ENCODE peak calls at places on chromosomes 2 and 18, in five cellular contexts. U, E, G, J and V are unnamed samples.

GRCh38 chr2:201362396-201362795 is 5.3 kb upstream of the FLACC1 start:
- DNase-seq in G (no peak), U (no peak), J (no peak), E (no peak), V (no peak)

GRCh38 chr2:239962890-239963591 is 62.1 kb downstream of the NDUFA10 start:
- DNase-seq in G (no peak), J (no peak), E (no peak), U (no peak), V (no peak)

GRCh38 chr2:96537066-96537733 is 648 bp downstream of the ARID5A start:
- DNase-seq in J (peak; percentile 78), G (no peak), E (peak; percentile 85), U (no peak), V (peak; percentile 86)

GRCh38 chr2:136242100-136242499 is 124.2 kb upstream of the CXCR4 start:
- DNase-seq in U (no peak), E (no peak), G (no peak), J (no peak), V (no peak)

GRCh38 chr2:25821225-25822056 is 56.8 kb downstream of the ASXL2 start:
- DNase-seq in U (no peak), J (no peak), E (no peak), G (no peak), V (no peak)

GRCh38 chr2:98796775-98797544 is 66.0 kb upstream of the MGAT4A start:
- DNase-seq in U (no peak), J (no peak), E (no peak), G (peak; percentile 64), V (no peak)

GRCh38 chr18:57116598-57117132 is 30.2 kb upstream of the BOD1L2 start:
- DNase-seq in J (no peak), U (no peak), E (no peak), G (no peak), V (no peak)

GRCh38 chr2:240797500-240797895 is 22.5 kb downstream of the KIF1A start:
- DNase-seq in G (no peak), E (no peak), U (no peak), J (no peak), V (no peak)

GRCh38 chr18:13461488-13461887 is 242.9 kb downstream of the LDLRAD4 start:
- DNase-seq in E (no peak), J (no peak), U (no peak), G (no peak), V (no peak)

GRCh38 chr18:32822197-32822596 is 49.4 kb upstream of the KLHL14 start:
- DNase-seq in U (no peak), J (no peak), G (no peak), E (no peak), V (no peak)

GRCh38 chr2:197673606-197674005 is 1.8 kb downstream of the RFTN2 start:
- DNase-seq in E (no peak), J (no peak), G (no peak), U (no peak), V (no peak)

GRCh38 chr2:108907822-108908716 is 81.0 kb downstream of the EDAR start:
- DNase-seq in U (no peak), J (no peak), G (peak; percentile 91), E (no peak), V (no peak)

GRCh38 chr2:26542676-26543505 is 65.0 kb upstream of the OTOF start:
- DNase-seq in J (no peak), U (no peak), E (no peak), G (no peak), V (peak; percentile 27)

GRCh38 chr2:50746526-50746925 is 285.4 kb downstream of the NRXN1 start:
- DNase-seq in G (no peak), J (no peak), E (no peak), U (peak; percentile 10), V (no peak)

GRCh38 chr2:172106128-172106961 is 3.6 kb upstream of the DLX2 start:
- DNase-seq in E (no peak), J (no peak), G (no peak), U (peak; percentile 71), V (no peak)

GRCh38 chr2:158740127-158740526 is 55.0 kb upstream of the DAPL1 start:
- DNase-seq in E (no peak), G (no peak), J (no peak), U (no peak), V (no peak)

GRCh38 chr2:124778076-124778475 is 753.0 kb downstream of the CNTNAP5 start:
- DNase-seq in G (no peak), U (no peak), E (no peak), J (no peak), V (no peak)

GRCh38 chr2:63023444-63023843 is 27.2 kb upstream of the OTX1 start:
- DNase-seq in U (peak; percentile 73), G (no peak), E (no peak), J (no peak), V (no peak)

GRCh38 chr18:23833714-23834113 is 144.5 kb downstream of the LAMA3 start:
- DNase-seq in J (no peak), E (no peak), U (no peak), G (peak; percentile 45), V (no peak)

GRCh38 chr2:190679813-190680591 is 31.1 kb downstream of the NAB1 start:
- DNase-seq in J (peak; percentile 62), E (no peak), U (peak; percentile 71), G (no peak), V (peak; percentile 73)

GRCh38 chr2:69345434-69345833 is 41.6 kb downstream of the GFPT1 start:
- DNase-seq in E (no peak), U (no peak), G (no peak), J (no peak), V (no peak)

GRCh38 chr2:137947714-137948336 is 16.4 kb upstream of the HNMT start:
- DNase-seq in E (peak; percentile 81), G (no peak), J (peak; percentile 81), U (peak; percentile 81), V (peak; percentile 73)

GRCh38 chr2:224072541-224073188 is 33.6 kb upstream of the SERPINE2 start:
- DNase-seq in G (no peak), J (peak; percentile 26), U (no peak), E (peak; percentile 74), V (no peak)

GRCh38 chr2:182081602-182082260 is 96.1 kb downstream of the PPP1R1C start:
- DNase-seq in G (no peak), E (no peak), J (no peak), U (no peak), V (no peak)

GRCh38 chr2:151228847-151229497 is 32.7 kb downstream of the RBM43 start:
- DNase-seq in E (no peak), J (no peak), G (no peak), U (no peak), V (no peak)

GRCh38 chr2:230974096-230974913 is 21.6 kb upstream of the SPATA3 start:
- DNase-seq in U (no peak), E (no peak), J (no peak), G (no peak), V (peak; percentile 26)

GRCh38 chr2:138032334-138032733 is 68.1 kb downstream of the HNMT start:
- DNase-seq in E (no peak), J (no peak), U (no peak), G (no peak), V (no peak)

GRCh38 chr18:10863026-10863425 is 286.3 kb downstream of the PIEZO2 start:
- DNase-seq in J (no peak), G (no peak), E (no peak), U (no peak), V (no peak)

GRCh38 chr2:206611191-206611590 is 31.1 kb upstream of the FAM237A start:
- DNase-seq in E (no peak), G (no peak), J (no peak), U (no peak), V (no peak)

GRCh38 chr2:72003796-72004195 is 143.9 kb downstream of the CYP26B1 start:
- DNase-seq in J (no peak), U (no peak), E (no peak), G (no peak), V (no peak)

DNA sequence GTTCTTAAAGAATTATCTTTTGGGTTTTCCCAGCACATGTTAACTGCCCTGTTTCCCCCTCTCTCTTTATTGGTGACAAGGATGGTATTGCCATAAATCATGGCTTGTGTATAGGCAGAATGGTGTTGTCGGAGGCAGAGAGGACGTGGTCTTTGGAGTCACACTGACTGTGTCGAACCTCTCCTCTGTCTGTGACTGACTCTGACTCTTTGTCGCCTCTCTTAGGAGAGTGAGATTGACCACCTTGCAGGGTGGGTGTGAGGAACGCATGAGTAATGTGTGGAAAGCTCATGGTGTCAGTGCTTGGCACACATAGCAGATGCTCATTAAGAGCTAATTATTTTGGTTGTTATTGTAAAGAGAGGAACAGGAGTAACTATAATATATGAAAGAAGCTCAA is 145.6 kb downstream of the TTC27 start:
- DNase-seq in U (no peak), J (no peak), G (no peak), E (no peak), V (no peak)
- TF ChIP-seq POLR2A in U (no peak), J (no peak), G (no peak), E (no peak), V (no peak)

GRCh38 chr18:79151191-79151590 is 82.0 kb downstream of the ATP9B start:
- DNase-seq in U (no peak), J (no peak), E (no peak), G (no peak), V (no peak)

DNA sequence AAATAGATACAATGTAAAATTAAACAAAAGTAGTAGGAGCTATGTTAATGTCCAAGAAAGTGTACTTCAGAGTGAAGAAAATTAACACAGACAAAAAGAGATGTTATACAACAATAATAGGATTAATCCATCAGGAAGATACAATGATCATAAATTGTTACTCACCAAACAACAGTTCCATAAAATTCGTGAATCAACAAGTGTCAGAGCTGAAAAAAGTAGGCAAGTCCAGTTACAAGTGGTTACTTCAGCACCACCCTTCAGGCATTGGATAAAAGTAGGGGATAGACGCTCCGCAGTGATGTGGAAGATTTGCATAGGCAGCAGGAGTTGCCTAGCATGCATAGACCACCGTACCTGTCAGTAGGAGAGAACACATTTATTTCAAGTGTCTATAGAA is 77.8 kb downstream of the ATP9B start:
- DNase-seq in U (no peak), G (no peak), E (no peak), J (no peak), V (no peak)
- TF ChIP-seq CTCF in U (no peak), G (no peak), E (no peak), J (no peak), V (no peak)

GRCh38 chr2:127332335-127332734 is 38.4 kb upstream of the ERCC3 start:
- DNase-seq in E (no peak), G (no peak), U (no peak), J (no peak), V (no peak)
- TF ChIP-seq POLR2A in E (no peak), G (no peak), U (no peak), J (no peak), V (no peak)

DNA sequence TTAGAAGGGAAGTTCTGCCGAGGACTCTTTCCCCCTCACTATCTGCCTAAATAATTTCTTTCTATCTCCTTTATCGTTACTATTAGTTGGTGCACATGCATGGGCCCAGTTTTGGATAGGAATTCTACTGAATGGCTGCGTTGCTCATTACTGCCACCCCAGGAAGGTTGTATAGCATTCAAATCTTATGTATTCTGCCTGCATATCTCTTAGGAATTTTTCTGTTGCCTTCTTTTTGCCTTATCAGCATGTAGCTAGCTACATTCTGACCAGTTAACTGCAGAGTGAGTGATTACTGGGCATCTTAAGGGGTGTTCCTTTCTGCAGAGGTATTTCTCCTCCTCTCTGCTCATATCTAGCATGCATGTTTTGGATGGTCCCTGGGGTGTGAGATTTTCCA is 239.6 kb downstream of the TDRD15 start:
- DNase-seq in J (no peak), U (no peak), G (no peak), E (no peak), V (no peak)
- TF ChIP-seq CTCF in J (no peak), U (no peak), G (no peak), E (no peak), V (no peak)